ENCODE peak calls at places on chromosomes 2 and 18, in five cellular contexts. One of them, this sample, is unnamed.

GRCh38 chr2:130839011-130839780 is 2.5 kb downstream of the ARHGEF4 start:
- DNase-seq in NB4: no peak
- DNase-seq in epithelial cell of esophagus: no peak
- DNase-seq in NCI-H1092: no peak
- DNase-seq in stromal cell of bone marrow: no peak
- DNase-seq in this sample: no peak

GRCh38 chr2:169732583-169733358 is 861 bp upstream of the KLHL23 start:
- DNase-seq in NB4: peak
- DNase-seq in epithelial cell of esophagus: no peak
- DNase-seq in NCI-H1092: no peak
- DNase-seq in stromal cell of bone marrow: no peak
- DNase-seq in this sample: no peak

GRCh38 chr2:170255971-170256370 is 78.0 kb downstream of the MYO3B start:
- DNase-seq in NB4: no peak
- DNase-seq in epithelial cell of esophagus: peak
- DNase-seq in NCI-H1092: no peak
- DNase-seq in stromal cell of bone marrow: peak
- DNase-seq in this sample: no peak

GRCh38 chr2:164606557-164606956 is 14.7 kb downstream of the GRB14 start:
- DNase-seq in NB4: no peak
- DNase-seq in epithelial cell of esophagus: no peak
- DNase-seq in NCI-H1092: no peak
- DNase-seq in stromal cell of bone marrow: peak
- DNase-seq in this sample: no peak

GRCh38 chr18:79875531-79875919 is 75.9 kb downstream of the SLC66A2 start:
- DNase-seq in NB4: no peak
- DNase-seq in epithelial cell of esophagus: no peak
- DNase-seq in NCI-H1092: no peak
- DNase-seq in stromal cell of bone marrow: no peak
- DNase-seq in this sample: no peak

GRCh38 chr2:133812826-133813617 is 244.8 kb upstream of the NCKAP5 start:
- DNase-seq in NB4: no peak
- DNase-seq in epithelial cell of esophagus: peak
- DNase-seq in NCI-H1092: no peak
- DNase-seq in stromal cell of bone marrow: peak
- DNase-seq in this sample: no peak

GRCh38 chr18:62183578-62184195 is 3.2 kb downstream of the PIGN start:
- DNase-seq in NB4: peak
- DNase-seq in epithelial cell of esophagus: peak
- DNase-seq in NCI-H1092: peak
- DNase-seq in stromal cell of bone marrow: peak
- DNase-seq in this sample: peak

GRCh38 chr2:236568068-236568921 is 1.3 kb upstream of the ACKR3 start:
- DNase-seq in NB4: no peak
- DNase-seq in epithelial cell of esophagus: peak
- DNase-seq in NCI-H1092: no peak
- DNase-seq in stromal cell of bone marrow: no peak
- DNase-seq in this sample: no peak

GRCh38 chr2:48380989-48381625 is 148.8 kb upstream of the STON1 start:
- DNase-seq in NB4: no peak
- DNase-seq in epithelial cell of esophagus: peak
- DNase-seq in NCI-H1092: no peak
- DNase-seq in stromal cell of bone marrow: no peak
- DNase-seq in this sample: no peak

GRCh38 chr2:10325278-10326145 is 22.8 kb downstream of the HPCAL1 start:
- DNase-seq in NB4: no peak
- DNase-seq in epithelial cell of esophagus: no peak
- DNase-seq in NCI-H1092: no peak
- DNase-seq in stromal cell of bone marrow: no peak
- DNase-seq in this sample: no peak

GRCh38 chr2:143885461-143885860 is 634.5 kb downstream of the ZEB2 start:
- DNase-seq in NB4: no peak
- DNase-seq in epithelial cell of esophagus: peak
- DNase-seq in NCI-H1092: no peak
- DNase-seq in stromal cell of bone marrow: no peak
- DNase-seq in this sample: no peak

GRCh38 chr2:137910641-137911040 is 53.6 kb upstream of the HNMT start:
- DNase-seq in NB4: peak
- DNase-seq in epithelial cell of esophagus: peak
- DNase-seq in NCI-H1092: no peak
- DNase-seq in stromal cell of bone marrow: no peak
- DNase-seq in this sample: peak

GRCh38 chr2:226977775-226978190 is 141.9 kb downstream of the RHBDD1 start:
- DNase-seq in NB4: no peak
- DNase-seq in epithelial cell of esophagus: peak
- DNase-seq in NCI-H1092: peak
- DNase-seq in stromal cell of bone marrow: no peak
- DNase-seq in this sample: no peak

GRCh38 chr2:233816334-233816733 is 38.0 kb downstream of the HJURP start:
- DNase-seq in NB4: no peak
- DNase-seq in epithelial cell of esophagus: no peak
- DNase-seq in NCI-H1092: no peak
- DNase-seq in stromal cell of bone marrow: no peak
- DNase-seq in this sample: peak

GRCh38 chr2:24359701-24360049 is 661 bp downstream of the ITSN2 start:
- DNase-seq in NB4: peak
- DNase-seq in epithelial cell of esophagus: peak
- DNase-seq in NCI-H1092: no peak
- DNase-seq in stromal cell of bone marrow: no peak
- DNase-seq in this sample: no peak

GRCh38 chr2:43605079-43605655 is 9.3 kb upstream of the THADA start:
- DNase-seq in NB4: peak
- DNase-seq in epithelial cell of esophagus: peak
- DNase-seq in NCI-H1092: peak
- DNase-seq in stromal cell of bone marrow: peak
- DNase-seq in this sample: peak

This sample was measured in NCI-H1694.